ENCODE peak calls at places on chromosomes 1 and 21, in six cellular contexts. One of them, this sample, is unnamed.

GRCh38 chr1:51295926-51296325 is 34.4 kb downstream of the TTC39A start:
- DNase-seq in aorta: no peak
- DNase-seq in stimulated activated CD8-positive, alpha-beta memory T cell treated with anti-CD3 and anti-CD28 coated beads, Interleukin-15, amount 100 ng/mL, for 24 hours: no peak
- DNase-seq in HCT116: no peak
- DNase-seq in left ventricle myocardium inferior: no peak
- DNase-seq in activated T-cell treated with anti-CD3 and anti-CD28 coated beads for 24 hours: no peak
- DNase-seq in this sample: no peak

GRCh38 chr1:182552527-182552926 is 36.5 kb downstream of the RNASEL start:
- DNase-seq in activated T-cell treated with anti-CD3 and anti-CD28 coated beads for 24 hours: no peak
- DNase-seq in aorta: no peak
- DNase-seq in left ventricle myocardium inferior: no peak
- DNase-seq in HCT116: no peak
- DNase-seq in stimulated activated CD8-positive, alpha-beta memory T cell treated with anti-CD3 and anti-CD28 coated beads, Interleukin-15, amount 100 ng/mL, for 24 hours: no peak
- DNase-seq in this sample: no peak

GRCh38 chr21:33901421-33902288 is 13.9 kb downstream of the ATP5PO start:
- DNase-seq in stimulated activated CD8-positive, alpha-beta memory T cell treated with anti-CD3 and anti-CD28 coated beads, Interleukin-15, amount 100 ng/mL, for 24 hours: no peak
- DNase-seq in HCT116: peak
- DNase-seq in left ventricle myocardium inferior: no peak
- DNase-seq in aorta: no peak
- DNase-seq in activated T-cell treated with anti-CD3 and anti-CD28 coated beads for 24 hours: no peak
- DNase-seq in this sample: no peak

GRCh38 chr1:207282049-207282448 is 39.4 kb upstream of the CD55 start:
- DNase-seq in left ventricle myocardium inferior: no peak
- DNase-seq in stimulated activated CD8-positive, alpha-beta memory T cell treated with anti-CD3 and anti-CD28 coated beads, Interleukin-15, amount 100 ng/mL, for 24 hours: no peak
- DNase-seq in HCT116: no peak
- DNase-seq in aorta: no peak
- DNase-seq in activated T-cell treated with anti-CD3 and anti-CD28 coated beads for 24 hours: no peak
- DNase-seq in this sample: no peak

GRCh38 chr1:32928285-32928684 is 27.1 kb upstream of the TMEM54 start:
- DNase-seq in stimulated activated CD8-positive, alpha-beta memory T cell treated with anti-CD3 and anti-CD28 coated beads, Interleukin-15, amount 100 ng/mL, for 24 hours: no peak
- DNase-seq in HCT116: no peak
- DNase-seq in aorta: no peak
- DNase-seq in activated T-cell treated with anti-CD3 and anti-CD28 coated beads for 24 hours: no peak
- DNase-seq in left ventricle myocardium inferior: no peak
- DNase-seq in this sample: no peak

GRCh38 chr1:202591523-202591922 is 118.7 kb downstream of the SYT2 start:
- DNase-seq in stimulated activated CD8-positive, alpha-beta memory T cell treated with anti-CD3 and anti-CD28 coated beads, Interleukin-15, amount 100 ng/mL, for 24 hours: no peak
- DNase-seq in activated T-cell treated with anti-CD3 and anti-CD28 coated beads for 24 hours: no peak
- DNase-seq in HCT116: no peak
- DNase-seq in aorta: no peak
- DNase-seq in left ventricle myocardium inferior: no peak
- DNase-seq in this sample: no peak

GRCh38 chr1:102655034-102655433 is 453.3 kb downstream of the COL11A1 start:
- DNase-seq in stimulated activated CD8-positive, alpha-beta memory T cell treated with anti-CD3 and anti-CD28 coated beads, Interleukin-15, amount 100 ng/mL, for 24 hours: no peak
- DNase-seq in aorta: no peak
- DNase-seq in HCT116: no peak
- DNase-seq in activated T-cell treated with anti-CD3 and anti-CD28 coated beads for 24 hours: no peak
- DNase-seq in left ventricle myocardium inferior: no peak
- DNase-seq in this sample: no peak

GRCh38 chr1:227740401-227740960 is 5.2 kb downstream of the SNAP47 start:
- DNase-seq in stimulated activated CD8-positive, alpha-beta memory T cell treated with anti-CD3 and anti-CD28 coated beads, Interleukin-15, amount 100 ng/mL, for 24 hours: no peak
- DNase-seq in aorta: no peak
- DNase-seq in activated T-cell treated with anti-CD3 and anti-CD28 coated beads for 24 hours: no peak
- DNase-seq in left ventricle myocardium inferior: no peak
- DNase-seq in HCT116: no peak
- DNase-seq in this sample: no peak

GRCh38 chr1:227729881-227730629 is 5.0 kb downstream of the JMJD4 start:
- DNase-seq in aorta: peak
- DNase-seq in stimulated activated CD8-positive, alpha-beta memory T cell treated with anti-CD3 and anti-CD28 coated beads, Interleukin-15, amount 100 ng/mL, for 24 hours: no peak
- DNase-seq in left ventricle myocardium inferior: no peak
- DNase-seq in HCT116: peak
- DNase-seq in activated T-cell treated with anti-CD3 and anti-CD28 coated beads for 24 hours: no peak
- DNase-seq in this sample: no peak